ENCODE peak calls at places on chromosome 6, in four cellular contexts. M is IMR-90, R is mesendoderm, C is H9. L is an unnamed sample.
A peak's percentile ranks its signal among the peaks of the same experiment; 100 is the strongest.

GRCh38 chr6:125567407-125567806 is 182.0 kb upstream of the HEY2 start:
- DNase-seq in M (no peak), R (no peak), C (no peak), L (no peak)

GRCh38 chr6:42960243-42961019 is at the start of gene GNMT:
- DNase-seq in C (peak; percentile 91), M (no peak), R (peak; percentile 64), L (peak; percentile 90)

GRCh38 chr6:164795091-164795490 is 514.3 kb downstream of the C6orf118 start:
- DNase-seq in R (no peak), M (no peak), C (no peak), L (no peak)

GRCh38 chr6:170094686-170095272 is 196.1 kb downstream of the DLL1 start:
- DNase-seq in R (no peak), C (no peak), M (no peak), L (no peak)

GRCh38 chr6:100593522-100593921 is 128.8 kb upstream of the SIM1 start:
- DNase-seq in M (no peak), R (no peak), C (no peak), L (no peak)

GRCh38 chr6:155854787-155855186 is 399.1 kb upstream of the NOX3 start:
- DNase-seq in R (no peak), C (no peak), M (no peak), L (no peak)

GRCh38 chr6:151307501-151307900 is 67.7 kb downstream of the AKAP12 start:
- DNase-seq in C (no peak), R (no peak), M (peak; percentile 23), L (no peak)

GRCh38 chr6:117078624-117079023 is 186.7 kb upstream of the VGLL2 start:
- DNase-seq in M (no peak), R (no peak), C (no peak), L (no peak)

GRCh38 chr6:15744824-15745402 is 82.1 kb upstream of the DTNBP1 start:
- DNase-seq in M (no peak), R (peak; percentile 16), C (no peak), L (no peak)

GRCh38 chr6:96899019-96899418 is 1.3 kb upstream of the NDUFAF4 start:
- DNase-seq in C (no peak), R (peak; percentile 55), M (peak; percentile 55), L (no peak)

GRCh38 chr6:19837511-19838441 is 606 bp downstream of the ID4 start:
- DNase-seq in R (peak; percentile 66), M (peak; percentile 38), C (peak; percentile 55), L (no peak)

GRCh38 chr6:80523531-80523970 is 417.1 kb downstream of the BCKDHB start:
- DNase-seq in M (peak; percentile 52), R (peak; percentile 83), C (peak; percentile 90), L (peak; percentile 64)

GRCh38 chr6:100614386-100614785 is 149.7 kb upstream of the SIM1 start:
- DNase-seq in M (no peak), C (no peak), R (no peak), L (no peak)

GRCh38 chr6:90187437-90188049 is 109.1 kb downstream of the BACH2 start:
- DNase-seq in C (no peak), M (no peak), R (no peak), L (no peak)

GRCh38 chr6:116969211-116969863 is 92.3 kb downstream of the RFX6 start:
- DNase-seq in R (peak; percentile 58), M (peak; percentile 50), C (no peak), L (no peak)

GRCh38 chr6:98636941-98637340 is 197.4 kb upstream of the POU3F2 start:
- DNase-seq in R (no peak), C (no peak), M (no peak), L (no peak)

GRCh38 chr6:170031096-170031471 is 259.8 kb downstream of the DLL1 start:
- DNase-seq in R (no peak), C (no peak), M (no peak), L (no peak)

GRCh38 chr6:18392346-18392877 is 5.3 kb downstream of the RNF144B start:
- DNase-seq in C (no peak), M (no peak), R (no peak), L (no peak)

GRCh38 chr6:125759959-125760457 is 10.6 kb downstream of the HEY2 start:
- DNase-seq in R (no peak), C (no peak), M (no peak), L (no peak)

GRCh38 chr6:114030767-114031166 is 59.8 kb upstream of the HDAC2 start:
- DNase-seq in M (no peak), R (no peak), C (no peak), L (no peak)

GRCh38 chr6:56334937-56335336 is 87.6 kb upstream of the COL21A1 start:
- DNase-seq in M (peak; percentile 89), R (no peak), C (no peak), L (no peak)

GRCh38 chr6:42978487-42978792 is 541 bp downstream of the PEX6 start:
- DNase-seq in C (peak; percentile 41), R (peak; percentile 42), M (no peak), L (no peak)

GRCh38 chr6:11009353-11009752 is 34.8 kb downstream of the ELOVL2 start:
- DNase-seq in C (no peak), R (peak; percentile 93), M (peak; percentile 61), L (no peak)

GRCh38 chr6:72741083-72741482 is 119.2 kb downstream of the KCNQ5 start:
- DNase-seq in M (no peak), C (no peak), R (no peak), L (no peak)

GRCh38 chr6:45637611-45638257 is 260.0 kb upstream of the SUPT3H start:
- DNase-seq in M (no peak), C (no peak), R (no peak), L (no peak)

GRCh38 chr6:144469144-144469575 is 184.0 kb downstream of the UTRN start:
- DNase-seq in R (no peak), C (no peak), M (no peak), L (no peak)

GRCh38 chr6:26342106-26342999 is 22.6 kb upstream of the BTN3A2 start:
- DNase-seq in R (peak; percentile 91), M (peak; percentile 55), C (peak; percentile 56), L (no peak)

GRCh38 chr6:136466789-136467585 is 83.2 kb downstream of the MAP7 start:
- DNase-seq in R (peak; percentile 17), M (no peak), C (no peak), L (no peak)

GRCh38 chr6:46191961-46192360 is 21.2 kb upstream of the ENPP5 start:
- DNase-seq in M (peak; percentile 41), C (no peak), R (no peak), L (no peak)

DNA sequence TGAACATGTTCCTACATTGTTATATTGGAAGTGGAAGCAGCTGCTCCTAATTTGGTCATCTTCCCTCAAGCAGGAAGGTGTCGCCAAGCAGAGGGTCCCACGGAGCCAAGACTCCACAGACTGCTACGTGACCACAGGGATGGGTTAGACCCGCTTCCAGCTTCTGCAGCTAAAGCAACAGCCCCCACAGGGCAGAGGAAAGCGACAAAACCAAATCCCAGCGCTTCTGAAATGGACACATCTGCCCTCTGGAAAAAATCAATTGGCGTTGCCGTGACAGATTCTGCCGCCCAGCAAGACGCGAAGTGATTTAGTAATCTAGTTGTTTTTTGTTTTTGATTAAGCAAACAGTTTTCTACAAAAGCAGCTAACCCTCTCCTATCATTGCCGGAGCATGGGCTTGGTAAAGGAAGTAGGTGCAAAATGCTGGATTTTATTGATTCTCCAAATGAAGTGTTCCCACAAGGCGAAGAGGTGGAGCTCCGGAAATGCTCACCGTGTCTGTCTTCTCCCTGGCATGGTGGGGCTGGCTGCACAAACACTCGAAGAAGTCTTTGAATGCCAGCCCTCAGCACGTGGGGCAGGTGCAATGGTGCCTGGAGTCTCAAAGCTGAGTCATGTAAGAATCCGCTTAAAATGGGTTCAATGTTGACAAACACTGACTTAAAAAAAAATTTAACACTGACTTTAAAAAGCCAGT is 79.4 kb upstream of the FRMD1 start:
- DNase-seq in C (peak; percentile 27), M (no peak), R (no peak), L (peak; percentile 44)
- H3K4ac ChIP-seq in C (no peak overlapping the region), M (no peak overlapping the region), R (no peak overlapping the region), L (no peak overlapping the region)

GRCh38 chr6:37603284-37603683 is 94.4 kb downstream of the MDGA1 start:
- DNase-seq in M (no peak), C (no peak), R (no peak), L (no peak)

GRCh38 chr6:37600287-37600916 is 97.3 kb downstream of the MDGA1 start:
- DNase-seq in R (no peak), M (no peak), C (no peak), L (no peak)

GRCh38 chr6:37607949-37608348 is 89.7 kb downstream of the MDGA1 start:
- DNase-seq in C (no peak), M (peak; percentile 57), R (peak; percentile 36), L (no peak)

GRCh38 chr6:37602360-37602759 is 95.3 kb downstream of the MDGA1 start:
- DNase-seq in M (peak; percentile 63), C (no peak), R (no peak), L (no peak)

DNA sequence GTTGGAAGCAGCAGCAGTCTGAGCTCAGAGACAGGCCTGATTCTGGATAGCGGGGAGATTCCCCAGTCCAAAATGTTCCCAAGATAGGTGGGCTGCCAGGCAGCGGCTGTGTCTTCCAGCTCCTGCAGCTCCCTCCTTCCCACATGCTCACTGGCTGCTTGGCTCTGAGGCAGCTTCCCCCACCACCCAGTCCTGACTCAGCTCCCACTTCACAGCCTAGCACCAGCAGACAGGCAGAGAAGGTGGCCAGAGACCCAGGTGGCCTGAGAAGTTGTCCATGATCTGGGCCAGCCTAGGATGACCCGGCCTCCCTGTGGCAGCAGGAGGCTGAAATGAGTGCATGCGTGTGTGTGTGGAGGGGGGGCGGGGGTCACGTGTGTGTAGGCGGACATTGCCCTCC is 94.9 kb downstream of the MDGA1 start:
- DNase-seq in C (no peak), M (peak; percentile 27), R (no peak), L (no peak)
- H3K18ac ChIP-seq in C (no peak overlapping the region), M (no peak overlapping the region), R (no peak overlapping the region), L (no peak overlapping the region)

GRCh38 chr6:103000686-103001085 is 1607.2 kb downstream of the GRIK2 start:
- DNase-seq in M (no peak), C (no peak), R (no peak), L (no peak)
- H4K5ac ChIP-seq in M (no peak overlapping the region), C (no peak overlapping the region), R (no peak overlapping the region), L (no peak overlapping the region)

DNA sequence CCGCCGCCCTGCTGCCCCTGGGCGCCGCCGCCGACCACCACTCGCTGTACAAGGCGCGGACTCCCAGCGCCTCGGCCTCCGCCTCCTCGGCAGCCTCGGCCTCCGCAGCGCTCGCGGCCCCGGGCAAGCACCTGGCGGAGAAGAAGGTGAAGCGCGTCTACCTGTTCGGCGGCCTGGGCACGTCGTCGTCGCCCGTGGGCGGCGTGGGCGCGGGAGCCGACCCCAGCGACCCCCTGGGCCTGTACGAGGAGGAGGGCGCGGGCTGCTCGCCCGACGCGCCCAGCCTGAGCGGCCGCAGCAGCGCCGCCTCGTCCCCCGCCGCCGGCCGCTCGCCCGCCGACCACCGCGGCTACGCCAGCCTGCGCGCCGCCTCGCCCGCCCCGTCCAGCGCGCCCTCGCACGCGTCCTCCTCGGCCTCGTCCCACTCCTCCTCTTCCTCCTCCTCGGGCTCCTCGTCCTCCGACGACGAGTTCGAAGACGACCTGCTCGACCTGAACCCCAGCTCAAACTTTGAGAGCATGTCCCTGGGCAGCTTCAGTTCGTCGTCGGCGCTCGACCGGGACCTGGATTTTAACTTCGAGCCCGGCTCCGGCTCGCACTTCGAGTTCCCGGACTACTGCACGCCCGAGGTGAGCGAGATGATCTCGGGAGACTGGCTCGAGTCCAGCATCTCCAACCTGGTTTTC is 1.9 kb downstream of the SOX4 start:
- DNase-seq in C (no peak), M (no peak), R (peak; percentile 64), L (no peak)
- H3K4ac ChIP-seq in C (no peak overlapping the region), M (peak overlapping the region; percentile 94), R (peak overlapping the region; percentile 77), L (peak overlapping the region; percentile 88)